ENCODE peak calls at places on chromosomes 12 and 14, in nine cellular contexts. N is HCT116, U is psoas muscle, A is suprapubic skin, P is ascending aorta, I is OCI-LY7, X is PC-3, H is left ventricle myocardium inferior, K is uterus. C is an unnamed sample. For H3K4me1, the result is how much of the 10 kb centered on the place peaks cover.

GRCh38 chr14:52067873-52068740 is 752 bp downstream of the NID2 start:
- DNase-seq in X (peak), P (no peak), H (peak), U (peak), I (no peak), K (peak), A (no peak), N (no peak), C (peak)

GRCh38 chr12:130878193-130879185 is 6.6 kb downstream of the RAN start:
- DNase-seq in P (no peak), N (no peak), A (no peak), K (no peak), H (no peak), X (no peak), I (peak), U (no peak), C (no peak)

GRCh38 chr14:64645220-64645891 is 58.9 kb upstream of the PLEKHG3 start:
- DNase-seq in H (no peak), P (no peak), U (no peak), K (peak), X (no peak), I (no peak), A (no peak), N (no peak), C (no peak)

GRCh38 chr12:22631863-22632463 is 7.0 kb downstream of the ETNK1 start:
- DNase-seq in X (peak), U (no peak), P (no peak), N (no peak), I (peak), H (no peak), A (no peak), K (no peak), C (no peak)

GRCh38 chr12:116123511-116124258 is 153.8 kb downstream of the MED13L start:
- DNase-seq in P (no peak), K (no peak), N (no peak), I (peak), A (no peak), X (peak), H (no peak), U (peak), C (no peak)

GRCh38 chr12:131101006-131101405 is 147.3 kb downstream of the ADGRD1 start:
- DNase-seq in P (no peak), N (no peak), A (peak), K (peak), I (no peak), U (no peak), X (no peak), H (no peak), C (peak)

GRCh38 chr12:106602071-106602470 is 19.3 kb downstream of the RFX4 start:
- DNase-seq in X (no peak), N (no peak), A (no peak), H (no peak), U (no peak), K (no peak), I (no peak), P (no peak), C (no peak)

GRCh38 chr12:38875571-38876228 is 29.7 kb downstream of the CPNE8 start:
- DNase-seq in H (no peak), P (no peak), I (no peak), U (no peak), N (no peak), A (no peak), K (no peak), X (no peak), C (no peak)

GRCh38 chr14:65834051-65834450 is 421.5 kb downstream of the FUT8 start:
- DNase-seq in N (no peak), X (no peak), H (no peak), I (no peak), P (no peak), K (no peak), U (no peak), A (no peak), C (no peak)

GRCh38 chr14:67010602-67011001 is 178.6 kb upstream of the GARIN2 start:
- DNase-seq in H (no peak), K (no peak), A (no peak), I (no peak), X (no peak), P (no peak), U (no peak), N (no peak), C (no peak)

GRCh38 chr12:110345176-110345651 is 58.3 kb downstream of the ANAPC7 start:
- DNase-seq in I (no peak), H (no peak), N (no peak), U (no peak), X (peak), A (peak), K (no peak), P (no peak), C (no peak)

GRCh38 chr12:7369274-7369729 is 65.4 kb downstream of the ACSM4 start:
- DNase-seq in P (no peak), K (no peak), X (peak), N (peak), H (peak), U (peak), I (no peak), A (peak), C (no peak)

GRCh38 chr12:20011200-20011599 is 357.1 kb upstream of the PDE3A start:
- DNase-seq in K (peak), U (no peak), H (no peak), A (no peak), I (no peak), X (no peak), N (no peak), P (no peak), C (no peak)

DNA sequence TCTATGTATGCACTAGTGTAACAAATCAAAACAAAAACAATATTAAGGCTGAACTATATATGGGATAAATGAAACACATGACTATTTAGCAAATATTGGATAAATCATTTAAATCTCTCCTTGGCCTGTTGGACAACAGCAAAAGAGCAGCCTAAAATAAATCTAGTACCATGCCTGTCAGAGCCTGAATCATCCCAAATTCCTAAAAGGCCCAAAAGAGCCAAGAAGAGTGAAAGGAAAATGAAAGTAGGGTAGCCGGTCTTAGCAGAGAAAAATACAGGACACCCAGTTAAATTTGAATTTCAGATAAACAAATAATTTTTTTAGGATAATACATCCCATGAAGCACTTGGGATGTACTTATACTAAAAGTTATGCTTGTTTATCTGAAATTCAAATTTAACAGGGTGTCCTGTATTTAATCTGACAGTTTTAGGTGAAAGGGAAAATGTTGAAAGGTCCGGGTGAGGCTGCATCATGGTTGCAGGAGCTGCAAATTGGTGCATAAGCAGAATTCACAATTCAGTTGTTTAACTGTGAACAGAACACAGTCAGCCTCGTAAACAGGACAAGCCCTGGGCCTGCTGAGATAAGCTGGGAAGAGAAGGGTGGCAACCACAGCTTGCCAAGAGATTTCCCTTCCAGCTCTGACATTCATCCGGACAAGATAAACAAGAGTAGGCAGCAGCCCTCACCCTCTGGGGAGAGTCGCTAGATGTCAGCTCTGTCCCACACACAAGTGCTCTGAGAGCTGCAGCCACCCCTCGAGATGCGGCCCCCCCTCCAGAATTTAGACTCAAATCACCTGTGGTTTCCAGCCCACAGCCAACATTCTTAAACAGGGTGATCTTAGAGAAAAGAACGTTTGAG is 30.3 kb downstream of the DMAC2L start:
- DNase-seq in K (peak), N (no peak), H (peak), I (no peak), A (peak), P (no peak), X (peak), U (peak), C (peak)
- H3K4me1 ChIP-seq in K (under half), N (under half), H (under half), I (under half), A (under half), P (under half), X (under half), U (under half), C (under half)

GRCh38 chr12:120496353-120497340 is 734 bp downstream of the DYNLL1 start:
- DNase-seq in I (peak), N (no peak), A (peak), U (peak), H (peak), X (peak), P (peak), K (peak), C (peak)
- TF ChIP-seq CTCF in I (peak), N (no peak), A (no peak), U (no peak), H (no peak), X (peak), P (no peak), K (no peak), C (no peak)

GRCh38 chr12:124630791-124631313 is 63.4 kb upstream of the NCOR2 start:
- DNase-seq in U (no peak), I (no peak), H (no peak), X (no peak), K (no peak), P (no peak), A (no peak), N (no peak), C (no peak)

GRCh38 chr12:124633954-124634352 is 66.5 kb upstream of the NCOR2 start:
- DNase-seq in A (no peak), I (no peak), H (no peak), U (no peak), P (no peak), N (no peak), K (no peak), X (no peak), C (no peak)

GRCh38 chr12:124631681-124632080 is 64.3 kb upstream of the NCOR2 start:
- DNase-seq in U (no peak), A (no peak), P (no peak), N (no peak), I (no peak), X (no peak), K (no peak), H (no peak), C (no peak)

GRCh38 chr12:124633269-124633953 is 66.0 kb upstream of the NCOR2 start:
- DNase-seq in H (no peak), K (no peak), P (no peak), A (no peak), N (peak), I (no peak), X (peak), U (no peak), C (no peak)

DNA sequence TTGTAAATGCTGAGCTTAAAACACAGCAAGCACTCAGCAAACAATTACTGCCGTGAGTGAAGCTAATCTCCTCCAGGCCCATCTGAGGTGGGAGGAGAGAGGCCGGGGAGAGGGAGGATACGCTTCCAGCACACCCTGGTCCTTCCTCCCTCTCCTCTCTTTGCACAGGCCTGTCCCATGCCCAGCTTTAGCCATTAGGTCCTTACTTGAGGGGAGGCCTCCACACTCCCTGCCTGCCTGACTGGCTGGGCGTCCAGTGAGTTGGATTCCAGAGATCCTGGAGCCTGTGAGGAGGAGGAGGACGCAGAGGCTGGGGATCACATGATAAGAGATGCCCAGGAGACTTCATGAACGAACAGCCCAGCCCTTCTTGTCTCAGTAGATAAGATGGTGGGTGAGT is 65.1 kb upstream of the NCOR2 start:
- DNase-seq in A (no peak), N (no peak), U (no peak), K (peak), I (no peak), X (no peak), P (no peak), H (no peak), C (no peak)
- H3K27ac ChIP-seq in A (no peak), N (peak), U (no peak), K (peak), I (no peak), X (no peak), P (no peak), H (no peak), C (peak)

GRCh38 chr12:121793836-121794531 is 496 bp upstream of the RHOF start:
- DNase-seq in K (peak), N (peak), A (peak), H (peak), P (peak), U (peak), I (peak), X (peak), C (peak)
- H3K4me1 ChIP-seq in K (under half), N (half or more), A (half or more), H (half or more), P (under half), U (under half), I (half or more), X (half or more), C (under half)

C was measured in left lung.